ENCODE peak calls at places on chromosome 11, in four cellular contexts. Q is myocyte, D is nucleus accumbens, J is HT-29. K is an unnamed sample.
A peak's percentile ranks its signal among the peaks of the same experiment; 100 is the strongest.

GRCh38 chr11:112255075-112255739 is 5.5 kb downstream of the PLET1 start:
- DNase-seq in J (no peak), Q (peak; percentile 84), D (no peak), K (no peak)

GRCh38 chr11:57497303-57498247 is 17.9 kb downstream of the SLC43A1 start:
- DNase-seq in Q (no peak), J (no peak), D (no peak), K (no peak)

GRCh38 chr11:122791411-122791810 is 46.9 kb upstream of the CRTAM start:
- DNase-seq in D (no peak), J (no peak), Q (no peak), K (no peak)

GRCh38 chr11:63906585-63906984 is 10.4 kb downstream of the RCOR2 start:
- DNase-seq in J (no peak), Q (no peak), D (peak; percentile 27), K (no peak)

GRCh38 chr11:107777094-107777493 is 65.2 kb upstream of the SLN start:
- DNase-seq in J (no peak), D (no peak), Q (no peak), K (no peak)

GRCh38 chr11:23236846-23237550 is 376.7 kb upstream of the CCDC179 start:
- DNase-seq in D (no peak), J (no peak), Q (no peak), K (no peak)

GRCh38 chr11:17643506-17644405 is 75.6 kb upstream of the MYOD1 start:
- DNase-seq in J (no peak), D (no peak), Q (peak; percentile 45), K (no peak)

GRCh38 chr11:119417726-119418540 is 5.0 kb downstream of the THY1 start:
- DNase-seq in D (no peak), J (no peak), Q (peak; percentile 82), K (no peak)

GRCh38 chr11:28086569-28086968 is 21.4 kb downstream of the KIF18A start:
- DNase-seq in J (no peak), Q (no peak), D (no peak), K (no peak)

GRCh38 chr11:12767022-12767421 is 92.8 kb downstream of the TEAD1 start:
- DNase-seq in D (no peak), J (no peak), Q (peak; percentile 53), K (no peak)

GRCh38 chr11:1922411-1923113 is 3.1 kb downstream of the TNNT3 start:
- DNase-seq in Q (no peak), D (no peak), J (no peak), K (no peak)

GRCh38 chr11:57567512-57568329 is at the start of gene UBE2L6:
- DNase-seq in Q (peak; percentile 63), D (peak; percentile 72), J (no peak), K (peak; percentile 75)

GRCh38 chr11:210803-211180 is 3.3 kb downstream of the RIC8A start:
- DNase-seq in Q (no peak), D (no peak), J (no peak), K (no peak)